ENCODE peak calls at places on chromosomes 4 and X, in seven cellular contexts. One of them, this sample, is unnamed.

GRCh38 chr4:185016946-185017797 is 1.1 kb upstream of the HELT start:
- DNase-seq in smooth muscle cell of the brain vasculature: no peak
- DNase-seq in D721Med: no peak
- DNase-seq in kidney tubule cell: no peak
- DNase-seq in stimulated activated CD4-positive, alpha-beta T cell treated with anti-CD3 and anti-CD28 coated beads, Interleukin-1b, Interleukin-23, amount 100 ng/mL, for 24 hours: no peak
- DNase-seq in islet precursor cell: no peak
- DNase-seq in mesenteric fat pad: no peak
- DNase-seq in this sample: no peak

GRCh38 chr4:139017861-139018260 is 2.3 kb downstream of the NOCT start:
- DNase-seq in islet precursor cell: no peak
- DNase-seq in mesenteric fat pad: no peak
- DNase-seq in stimulated activated CD4-positive, alpha-beta T cell treated with anti-CD3 and anti-CD28 coated beads, Interleukin-1b, Interleukin-23, amount 100 ng/mL, for 24 hours: no peak
- DNase-seq in kidney tubule cell: no peak
- DNase-seq in D721Med: no peak
- DNase-seq in smooth muscle cell of the brain vasculature: no peak
- DNase-seq in this sample: no peak

GRCh38 chr4:185232370-185232769 is 23.0 kb downstream of the SNX25 start:
- DNase-seq in mesenteric fat pad: no peak
- DNase-seq in smooth muscle cell of the brain vasculature: no peak
- DNase-seq in stimulated activated CD4-positive, alpha-beta T cell treated with anti-CD3 and anti-CD28 coated beads, Interleukin-1b, Interleukin-23, amount 100 ng/mL, for 24 hours: no peak
- DNase-seq in D721Med: no peak
- DNase-seq in islet precursor cell: no peak
- DNase-seq in kidney tubule cell: peak; percentile 91
- DNase-seq in this sample: no peak

GRCh38 chr4:4216261-4216660 is 10.5 kb downstream of the OTOP1 start:
- DNase-seq in smooth muscle cell of the brain vasculature: no peak
- DNase-seq in D721Med: no peak
- DNase-seq in kidney tubule cell: no peak
- DNase-seq in stimulated activated CD4-positive, alpha-beta T cell treated with anti-CD3 and anti-CD28 coated beads, Interleukin-1b, Interleukin-23, amount 100 ng/mL, for 24 hours: no peak
- DNase-seq in mesenteric fat pad: no peak
- DNase-seq in islet precursor cell: no peak
- DNase-seq in this sample: no peak

GRCh38 chrX:109840585-109840984 is 107.5 kb upstream of the ACSL4 start:
- DNase-seq in mesenteric fat pad: no peak
- DNase-seq in islet precursor cell: peak; percentile 89
- DNase-seq in smooth muscle cell of the brain vasculature: peak; percentile 57
- DNase-seq in D721Med: no peak
- DNase-seq in stimulated activated CD4-positive, alpha-beta T cell treated with anti-CD3 and anti-CD28 coated beads, Interleukin-1b, Interleukin-23, amount 100 ng/mL, for 24 hours: no peak
- DNase-seq in kidney tubule cell: peak; percentile 90
- DNase-seq in this sample: no peak

GRCh38 chrX:22430701-22431100 is 158.0 kb downstream of the CBLL2 start:
- DNase-seq in smooth muscle cell of the brain vasculature: no peak
- DNase-seq in stimulated activated CD4-positive, alpha-beta T cell treated with anti-CD3 and anti-CD28 coated beads, Interleukin-1b, Interleukin-23, amount 100 ng/mL, for 24 hours: no peak
- DNase-seq in D721Med: no peak
- DNase-seq in islet precursor cell: no peak
- DNase-seq in kidney tubule cell: no peak
- DNase-seq in mesenteric fat pad: no peak
- DNase-seq in this sample: no peak

GRCh38 chr4:186772936-186773335 is 49.3 kb upstream of the FAT1 start:
- DNase-seq in D721Med: no peak
- DNase-seq in islet precursor cell: no peak
- DNase-seq in kidney tubule cell: no peak
- DNase-seq in mesenteric fat pad: no peak
- DNase-seq in stimulated activated CD4-positive, alpha-beta T cell treated with anti-CD3 and anti-CD28 coated beads, Interleukin-1b, Interleukin-23, amount 100 ng/mL, for 24 hours: no peak
- DNase-seq in smooth muscle cell of the brain vasculature: no peak
- DNase-seq in this sample: no peak

GRCh38 chrX:53018627-53019026 is 30.0 kb upstream of the GPR173 start:
- DNase-seq in smooth muscle cell of the brain vasculature: no peak
- DNase-seq in islet precursor cell: no peak
- DNase-seq in D721Med: no peak
- DNase-seq in kidney tubule cell: no peak
- DNase-seq in mesenteric fat pad: no peak
- DNase-seq in stimulated activated CD4-positive, alpha-beta T cell treated with anti-CD3 and anti-CD28 coated beads, Interleukin-1b, Interleukin-23, amount 100 ng/mL, for 24 hours: no peak
- DNase-seq in this sample: no peak

GRCh38 chr4:122857160-122857559 is 30.5 kb downstream of the FGF2 start:
- DNase-seq in smooth muscle cell of the brain vasculature: no peak
- DNase-seq in kidney tubule cell: no peak
- DNase-seq in mesenteric fat pad: no peak
- DNase-seq in islet precursor cell: no peak
- DNase-seq in stimulated activated CD4-positive, alpha-beta T cell treated with anti-CD3 and anti-CD28 coated beads, Interleukin-1b, Interleukin-23, amount 100 ng/mL, for 24 hours: no peak
- DNase-seq in D721Med: no peak
- DNase-seq in this sample: no peak

GRCh38 chrX:56564921-56565861 is 1.8 kb downstream of the UBQLN2 start:
- DNase-seq in stimulated activated CD4-positive, alpha-beta T cell treated with anti-CD3 and anti-CD28 coated beads, Interleukin-1b, Interleukin-23, amount 100 ng/mL, for 24 hours: no peak
- DNase-seq in D721Med: no peak
- DNase-seq in mesenteric fat pad: no peak
- DNase-seq in kidney tubule cell: no peak
- DNase-seq in smooth muscle cell of the brain vasculature: no peak
- DNase-seq in islet precursor cell: no peak
- DNase-seq in this sample: no peak

GRCh38 chr4:101000496-101000895 is 346.8 kb downstream of the PPP3CA start:
- DNase-seq in stimulated activated CD4-positive, alpha-beta T cell treated with anti-CD3 and anti-CD28 coated beads, Interleukin-1b, Interleukin-23, amount 100 ng/mL, for 24 hours: no peak
- DNase-seq in D721Med: no peak
- DNase-seq in smooth muscle cell of the brain vasculature: no peak
- DNase-seq in kidney tubule cell: no peak
- DNase-seq in mesenteric fat pad: no peak
- DNase-seq in islet precursor cell: no peak
- DNase-seq in this sample: no peak

GRCh38 chr4:8537041-8537461 is 43.1 kb upstream of the GPR78 start:
- DNase-seq in smooth muscle cell of the brain vasculature: peak; percentile 59
- DNase-seq in islet precursor cell: no peak
- DNase-seq in D721Med: no peak
- DNase-seq in mesenteric fat pad: no peak
- DNase-seq in kidney tubule cell: peak; percentile 97
- DNase-seq in stimulated activated CD4-positive, alpha-beta T cell treated with anti-CD3 and anti-CD28 coated beads, Interleukin-1b, Interleukin-23, amount 100 ng/mL, for 24 hours: no peak
- DNase-seq in this sample: no peak

GRCh38 chrX:23434356-23434884 is 99.8 kb downstream of the PTCHD1 start:
- DNase-seq in islet precursor cell: no peak
- DNase-seq in stimulated activated CD4-positive, alpha-beta T cell treated with anti-CD3 and anti-CD28 coated beads, Interleukin-1b, Interleukin-23, amount 100 ng/mL, for 24 hours: no peak
- DNase-seq in D721Med: no peak
- DNase-seq in mesenteric fat pad: no peak
- DNase-seq in smooth muscle cell of the brain vasculature: no peak
- DNase-seq in kidney tubule cell: no peak
- DNase-seq in this sample: no peak

GRCh38 chr4:90142091-90142490 is 14.9 kb downstream of the CCSER1 start:
- DNase-seq in kidney tubule cell: no peak
- DNase-seq in mesenteric fat pad: no peak
- DNase-seq in D721Med: no peak
- DNase-seq in stimulated activated CD4-positive, alpha-beta T cell treated with anti-CD3 and anti-CD28 coated beads, Interleukin-1b, Interleukin-23, amount 100 ng/mL, for 24 hours: no peak
- DNase-seq in smooth muscle cell of the brain vasculature: no peak
- DNase-seq in islet precursor cell: no peak
- DNase-seq in this sample: no peak

GRCh38 chr4:41221850-41222249 is 7.5 kb upstream of the APBB2 start:
- DNase-seq in mesenteric fat pad: no peak
- DNase-seq in D721Med: no peak
- DNase-seq in smooth muscle cell of the brain vasculature: no peak
- DNase-seq in kidney tubule cell: no peak
- DNase-seq in stimulated activated CD4-positive, alpha-beta T cell treated with anti-CD3 and anti-CD28 coated beads, Interleukin-1b, Interleukin-23, amount 100 ng/mL, for 24 hours: no peak
- DNase-seq in islet precursor cell: no peak
- DNase-seq in this sample: no peak

GRCh38 chr4:2261110-2261852 is 628 bp downstream of the MXD4 start:
- DNase-seq in islet precursor cell: peak; percentile 66
- DNase-seq in D721Med: no peak
- DNase-seq in kidney tubule cell: peak; percentile 61
- DNase-seq in stimulated activated CD4-positive, alpha-beta T cell treated with anti-CD3 and anti-CD28 coated beads, Interleukin-1b, Interleukin-23, amount 100 ng/mL, for 24 hours: peak; percentile 21
- DNase-seq in smooth muscle cell of the brain vasculature: no peak
- DNase-seq in mesenteric fat pad: peak; percentile 91
- DNase-seq in this sample: peak; percentile 53

GRCh38 chr4:119068529-119068962 is 67.1 kb upstream of the MYOZ2 start:
- DNase-seq in smooth muscle cell of the brain vasculature: no peak
- DNase-seq in islet precursor cell: peak; percentile 71
- DNase-seq in stimulated activated CD4-positive, alpha-beta T cell treated with anti-CD3 and anti-CD28 coated beads, Interleukin-1b, Interleukin-23, amount 100 ng/mL, for 24 hours: no peak
- DNase-seq in mesenteric fat pad: no peak
- DNase-seq in D721Med: no peak
- DNase-seq in kidney tubule cell: peak; percentile 37
- DNase-seq in this sample: no peak

GRCh38 chr4:107283587-107284559 is 247.8 kb upstream of the DKK2 start:
- DNase-seq in smooth muscle cell of the brain vasculature: peak; percentile 73
- DNase-seq in kidney tubule cell: peak; percentile 96
- DNase-seq in islet precursor cell: peak; percentile 89
- DNase-seq in D721Med: no peak
- DNase-seq in stimulated activated CD4-positive, alpha-beta T cell treated with anti-CD3 and anti-CD28 coated beads, Interleukin-1b, Interleukin-23, amount 100 ng/mL, for 24 hours: no peak
- DNase-seq in mesenteric fat pad: no peak
- DNase-seq in this sample: no peak

GRCh38 chrX:47235691-47236103 is 2.9 kb downstream of the USP11 start:
- DNase-seq in kidney tubule cell: no peak
- DNase-seq in mesenteric fat pad: no peak
- DNase-seq in smooth muscle cell of the brain vasculature: no peak
- DNase-seq in stimulated activated CD4-positive, alpha-beta T cell treated with anti-CD3 and anti-CD28 coated beads, Interleukin-1b, Interleukin-23, amount 100 ng/mL, for 24 hours: no peak
- DNase-seq in islet precursor cell: no peak
- DNase-seq in D721Med: no peak
- DNase-seq in this sample: no peak

GRCh38 chr4:123846627-123847026 is 450.0 kb downstream of the SPRY1 start:
- DNase-seq in smooth muscle cell of the brain vasculature: no peak
- DNase-seq in islet precursor cell: no peak
- DNase-seq in mesenteric fat pad: no peak
- DNase-seq in kidney tubule cell: no peak
- DNase-seq in D721Med: no peak
- DNase-seq in stimulated activated CD4-positive, alpha-beta T cell treated with anti-CD3 and anti-CD28 coated beads, Interleukin-1b, Interleukin-23, amount 100 ng/mL, for 24 hours: no peak
- DNase-seq in this sample: no peak

GRCh38 chr4:99323761-99324160 is 2.6 kb upstream of the ADH1B start:
- DNase-seq in stimulated activated CD4-positive, alpha-beta T cell treated with anti-CD3 and anti-CD28 coated beads, Interleukin-1b, Interleukin-23, amount 100 ng/mL, for 24 hours: no peak
- DNase-seq in kidney tubule cell: no peak
- DNase-seq in islet precursor cell: no peak
- DNase-seq in D721Med: no peak
- DNase-seq in smooth muscle cell of the brain vasculature: no peak
- DNase-seq in mesenteric fat pad: no peak
- DNase-seq in this sample: no peak

GRCh38 chrX:129678881-129679195 is 24.1 kb upstream of the APLN start:
- DNase-seq in stimulated activated CD4-positive, alpha-beta T cell treated with anti-CD3 and anti-CD28 coated beads, Interleukin-1b, Interleukin-23, amount 100 ng/mL, for 24 hours: no peak
- DNase-seq in islet precursor cell: peak; percentile 32
- DNase-seq in mesenteric fat pad: no peak
- DNase-seq in D721Med: no peak
- DNase-seq in smooth muscle cell of the brain vasculature: no peak
- DNase-seq in kidney tubule cell: no peak
- DNase-seq in this sample: no peak

GRCh38 chr4:14646831-14647230 is 355.4 kb upstream of the CPEB2 start:
- DNase-seq in smooth muscle cell of the brain vasculature: no peak
- DNase-seq in kidney tubule cell: peak; percentile 35
- DNase-seq in mesenteric fat pad: no peak
- DNase-seq in D721Med: no peak
- DNase-seq in stimulated activated CD4-positive, alpha-beta T cell treated with anti-CD3 and anti-CD28 coated beads, Interleukin-1b, Interleukin-23, amount 100 ng/mL, for 24 hours: no peak
- DNase-seq in islet precursor cell: no peak
- DNase-seq in this sample: no peak

GRCh38 chr4:38161208-38162113 is 201.3 kb downstream of the PTTG2 start:
- DNase-seq in D721Med: no peak
- DNase-seq in mesenteric fat pad: no peak
- DNase-seq in smooth muscle cell of the brain vasculature: no peak
- DNase-seq in stimulated activated CD4-positive, alpha-beta T cell treated with anti-CD3 and anti-CD28 coated beads, Interleukin-1b, Interleukin-23, amount 100 ng/mL, for 24 hours: no peak
- DNase-seq in kidney tubule cell: peak; percentile 70
- DNase-seq in islet precursor cell: no peak
- DNase-seq in this sample: no peak

GRCh38 chrX:78375894-78376293 is 48.5 kb upstream of the CYSLTR1 start:
- DNase-seq in mesenteric fat pad: no peak
- DNase-seq in islet precursor cell: no peak
- DNase-seq in D721Med: no peak
- DNase-seq in smooth muscle cell of the brain vasculature: no peak
- DNase-seq in stimulated activated CD4-positive, alpha-beta T cell treated with anti-CD3 and anti-CD28 coated beads, Interleukin-1b, Interleukin-23, amount 100 ng/mL, for 24 hours: no peak
- DNase-seq in kidney tubule cell: peak; percentile 4
- DNase-seq in this sample: no peak

GRCh38 chrX:99091459-99091858 is 1318.6 kb downstream of the PCDH19 start:
- DNase-seq in mesenteric fat pad: no peak
- DNase-seq in kidney tubule cell: no peak
- DNase-seq in smooth muscle cell of the brain vasculature: no peak
- DNase-seq in stimulated activated CD4-positive, alpha-beta T cell treated with anti-CD3 and anti-CD28 coated beads, Interleukin-1b, Interleukin-23, amount 100 ng/mL, for 24 hours: no peak
- DNase-seq in islet precursor cell: no peak
- DNase-seq in D721Med: no peak
- DNase-seq in this sample: no peak

GRCh38 chr4:124018383-124019317 is 622.1 kb downstream of the SPRY1 start:
- DNase-seq in stimulated activated CD4-positive, alpha-beta T cell treated with anti-CD3 and anti-CD28 coated beads, Interleukin-1b, Interleukin-23, amount 100 ng/mL, for 24 hours: no peak
- DNase-seq in smooth muscle cell of the brain vasculature: no peak
- DNase-seq in D721Med: no peak
- DNase-seq in islet precursor cell: peak; percentile 90
- DNase-seq in kidney tubule cell: peak; percentile 35
- DNase-seq in mesenteric fat pad: no peak
- DNase-seq in this sample: no peak

GRCh38 chrX:107673933-107674479 is 45.7 kb downstream of the PRPS1 start:
- DNase-seq in smooth muscle cell of the brain vasculature: no peak
- DNase-seq in kidney tubule cell: no peak
- DNase-seq in mesenteric fat pad: peak; percentile 91
- DNase-seq in D721Med: no peak
- DNase-seq in islet precursor cell: peak; percentile 56
- DNase-seq in stimulated activated CD4-positive, alpha-beta T cell treated with anti-CD3 and anti-CD28 coated beads, Interleukin-1b, Interleukin-23, amount 100 ng/mL, for 24 hours: peak; percentile 68
- DNase-seq in this sample: peak; percentile 76

GRCh38 chrX:121231566-121232358 is 184.4 kb downstream of the GLUD2 start:
- DNase-seq in kidney tubule cell: no peak
- DNase-seq in mesenteric fat pad: no peak
- DNase-seq in D721Med: no peak
- DNase-seq in stimulated activated CD4-positive, alpha-beta T cell treated with anti-CD3 and anti-CD28 coated beads, Interleukin-1b, Interleukin-23, amount 100 ng/mL, for 24 hours: no peak
- DNase-seq in smooth muscle cell of the brain vasculature: no peak
- DNase-seq in islet precursor cell: no peak
- DNase-seq in this sample: no peak

GRCh38 chrX:120144178-120144844 is 14.1 kb upstream of the RHOXF2 start:
- DNase-seq in kidney tubule cell: no peak
- DNase-seq in mesenteric fat pad: no peak
- DNase-seq in smooth muscle cell of the brain vasculature: no peak
- DNase-seq in D721Med: no peak
- DNase-seq in islet precursor cell: no peak
- DNase-seq in stimulated activated CD4-positive, alpha-beta T cell treated with anti-CD3 and anti-CD28 coated beads, Interleukin-1b, Interleukin-23, amount 100 ng/mL, for 24 hours: no peak
- DNase-seq in this sample: no peak

GRCh38 chrX:3415011-3415410 is 68.6 kb upstream of the MXRA5 start:
- DNase-seq in islet precursor cell: no peak
- DNase-seq in mesenteric fat pad: no peak
- DNase-seq in kidney tubule cell: no peak
- DNase-seq in stimulated activated CD4-positive, alpha-beta T cell treated with anti-CD3 and anti-CD28 coated beads, Interleukin-1b, Interleukin-23, amount 100 ng/mL, for 24 hours: no peak
- DNase-seq in D721Med: no peak
- DNase-seq in smooth muscle cell of the brain vasculature: no peak
- DNase-seq in this sample: no peak

GRCh38 chr4:64617813-64618212 is 208.6 kb upstream of the TECRL start:
- DNase-seq in islet precursor cell: no peak
- DNase-seq in stimulated activated CD4-positive, alpha-beta T cell treated with anti-CD3 and anti-CD28 coated beads, Interleukin-1b, Interleukin-23, amount 100 ng/mL, for 24 hours: no peak
- DNase-seq in kidney tubule cell: peak; percentile 27
- DNase-seq in D721Med: no peak
- DNase-seq in mesenteric fat pad: no peak
- DNase-seq in smooth muscle cell of the brain vasculature: no peak
- DNase-seq in this sample: no peak

GRCh38 chr4:109499513-109499912 is 60.5 kb upstream of the MCUB start:
- DNase-seq in kidney tubule cell: no peak
- DNase-seq in D721Med: no peak
- DNase-seq in smooth muscle cell of the brain vasculature: no peak
- DNase-seq in islet precursor cell: no peak
- DNase-seq in mesenteric fat pad: no peak
- DNase-seq in stimulated activated CD4-positive, alpha-beta T cell treated with anti-CD3 and anti-CD28 coated beads, Interleukin-1b, Interleukin-23, amount 100 ng/mL, for 24 hours: no peak
- DNase-seq in this sample: no peak

GRCh38 chr4:184170996-184171395 is 46.7 kb downstream of the ENPP6 start:
- DNase-seq in mesenteric fat pad: no peak
- DNase-seq in islet precursor cell: peak; percentile 94
- DNase-seq in D721Med: no peak
- DNase-seq in stimulated activated CD4-positive, alpha-beta T cell treated with anti-CD3 and anti-CD28 coated beads, Interleukin-1b, Interleukin-23, amount 100 ng/mL, for 24 hours: no peak
- DNase-seq in smooth muscle cell of the brain vasculature: no peak
- DNase-seq in kidney tubule cell: peak; percentile 12
- DNase-seq in this sample: no peak

GRCh38 chrX:131306602-131307001 is 17.5 kb upstream of the IGSF1 start:
- DNase-seq in islet precursor cell: no peak
- DNase-seq in stimulated activated CD4-positive, alpha-beta T cell treated with anti-CD3 and anti-CD28 coated beads, Interleukin-1b, Interleukin-23, amount 100 ng/mL, for 24 hours: no peak
- DNase-seq in mesenteric fat pad: no peak
- DNase-seq in smooth muscle cell of the brain vasculature: no peak
- DNase-seq in kidney tubule cell: peak; percentile 1
- DNase-seq in D721Med: no peak
- DNase-seq in this sample: no peak

GRCh38 chr4:101304916-101305315 is 42.4 kb downstream of the PPP3CA start:
- DNase-seq in mesenteric fat pad: no peak
- DNase-seq in islet precursor cell: peak; percentile 57
- DNase-seq in D721Med: no peak
- DNase-seq in kidney tubule cell: no peak
- DNase-seq in stimulated activated CD4-positive, alpha-beta T cell treated with anti-CD3 and anti-CD28 coated beads, Interleukin-1b, Interleukin-23, amount 100 ng/mL, for 24 hours: no peak
- DNase-seq in smooth muscle cell of the brain vasculature: peak; percentile 35
- DNase-seq in this sample: no peak

GRCh38 chrX:29617276-29617675 is 598.1 kb upstream of the MAGEB2 start:
- DNase-seq in stimulated activated CD4-positive, alpha-beta T cell treated with anti-CD3 and anti-CD28 coated beads, Interleukin-1b, Interleukin-23, amount 100 ng/mL, for 24 hours: no peak
- DNase-seq in smooth muscle cell of the brain vasculature: no peak
- DNase-seq in mesenteric fat pad: no peak
- DNase-seq in kidney tubule cell: peak; percentile 71
- DNase-seq in islet precursor cell: no peak
- DNase-seq in D721Med: no peak
- DNase-seq in this sample: no peak